ENCODE peak calls at places on chromosomes 1 and 21, in four cellular contexts. One of them, this sample, is unnamed.

GRCh38 chr1:108708726-108709660 is 3.7 kb upstream of the FNDC7 start:
- DNase-seq in SHP77: peak
- DNase-seq in GM23248: no peak
- DNase-seq in iris pigment epithelial cell: no peak
- DNase-seq in this sample: peak

GRCh38 chr1:200147094-200147493 is 119.6 kb downstream of the NR5A2 start:
- DNase-seq in SHP77: no peak
- DNase-seq in GM23248: no peak
- DNase-seq in iris pigment epithelial cell: no peak
- DNase-seq in this sample: no peak

GRCh38 chr1:236114076-236114747 is 28.1 kb upstream of the GPR137B start:
- DNase-seq in GM23248: no peak
- DNase-seq in SHP77: no peak
- DNase-seq in iris pigment epithelial cell: no peak
- DNase-seq in this sample: no peak

GRCh38 chr1:100343897-100344296 is 8.4 kb upstream of the CDC14A start:
- DNase-seq in GM23248: no peak
- DNase-seq in SHP77: no peak
- DNase-seq in iris pigment epithelial cell: no peak
- DNase-seq in this sample: no peak

GRCh38 chr1:150561830-150562367 is 12.7 kb downstream of the ADAMTSL4 start:
- DNase-seq in iris pigment epithelial cell: peak
- DNase-seq in GM23248: peak
- DNase-seq in SHP77: peak
- DNase-seq in this sample: peak

GRCh38 chr1:114319480-114319879 is 165.8 kb upstream of the SYT6 start:
- DNase-seq in GM23248: peak
- DNase-seq in SHP77: no peak
- DNase-seq in iris pigment epithelial cell: peak
- DNase-seq in this sample: no peak

GRCh38 chr21:33660406-33660805 is 18.1 kb downstream of the ITSN1 start:
- DNase-seq in SHP77: no peak
- DNase-seq in iris pigment epithelial cell: no peak
- DNase-seq in GM23248: peak
- DNase-seq in this sample: no peak

GRCh38 chr1:32336963-32337675 is 1.1 kb upstream of the MARCKSL1 start:
- DNase-seq in GM23248: peak
- DNase-seq in iris pigment epithelial cell: peak
- DNase-seq in SHP77: no peak
- DNase-seq in this sample: no peak

GRCh38 chr1:150627821-150628410 is 1.5 kb downstream of the ENSA start:
- DNase-seq in GM23248: no peak
- DNase-seq in iris pigment epithelial cell: no peak
- DNase-seq in SHP77: no peak
- DNase-seq in this sample: no peak

GRCh38 chr1:169949139-169949538 is 55.4 kb upstream of the SCYL3 start:
- DNase-seq in SHP77: no peak
- DNase-seq in iris pigment epithelial cell: peak
- DNase-seq in GM23248: peak
- DNase-seq in this sample: no peak

This sample was measured in WTC11.